ENCODE peak calls at places on chromosome 22, in four cellular contexts. D is A549, K is iris pigment epithelial cell, I is pancreas. Z is an unnamed sample.

GRCh38 chr22:44828193-44828592 is 75.8 kb downstream of the ARHGAP8 start:
- DNase-seq in I (no peak), D (peak; percentile 25), K (no peak), Z (peak; percentile 75)

GRCh38 chr22:21681566-21682370 is 16.0 kb downstream of the PPIL2 start:
- DNase-seq in D (no peak), I (no peak), K (peak; percentile 16), Z (no peak)

GRCh38 chr22:47605886-47606285 is 843.4 kb downstream of the TBC1D22A start:
- DNase-seq in D (no peak), K (no peak), I (no peak), Z (no peak)

GRCh38 chr22:29115682-29116313 is 43.0 kb downstream of the KREMEN1 start:
- DNase-seq in K (peak; percentile 47), I (no peak), D (no peak), Z (no peak)

GRCh38 chr22:43289976-43290663 is 53.1 kb downstream of the SCUBE1 start:
- DNase-seq in I (no peak), D (no peak), K (peak; percentile 30), Z (no peak)

GRCh38 chr22:37684803-37685615 is 1.1 kb upstream of the NOL12 start:
- DNase-seq in I (no peak), D (no peak), K (no peak), Z (no peak)

GRCh38 chr22:39429916-39430575 is 26.8 kb upstream of the MGAT3 start:
- DNase-seq in I (no peak), D (no peak), K (no peak), Z (no peak)

GRCh38 chr22:36775589-36775965 is 342 bp downstream of the IFT27 start:
- DNase-seq in D (no peak), I (peak; percentile 49), K (peak; percentile 15), Z (peak; percentile 40)